ENCODE peak calls at places on chromosome 2, in seven cellular contexts. One of them, this sample, is unnamed.

GRCh38 chr2:172931256-172931894 is 144.3 kb upstream of the MAP3K20 start:
- DNase-seq in HuH-7.5: no peak
- DNase-seq in effector memory CD8-positive, alpha-beta T cell: no peak
- DNase-seq in epithelial cell of prostate: no peak
- DNase-seq in lung: no peak
- DNase-seq in adrenal gland: peak
- DNase-seq in activated CD8-positive, alpha-beta memory T cell treated with anti-CD3 and anti-CD28 coated beads, Interleukin-2, amount 50 U/mL, for 48 hours: no peak
- DNase-seq in this sample: no peak

GRCh38 chr2:139917723-139918384 is 1137.7 kb upstream of the NXPH2 start:
- DNase-seq in HuH-7.5: no peak
- DNase-seq in effector memory CD8-positive, alpha-beta T cell: no peak
- DNase-seq in epithelial cell of prostate: no peak
- DNase-seq in lung: no peak
- DNase-seq in adrenal gland: no peak
- DNase-seq in activated CD8-positive, alpha-beta memory T cell treated with anti-CD3 and anti-CD28 coated beads, Interleukin-2, amount 50 U/mL, for 48 hours: no peak
- DNase-seq in this sample: no peak

GRCh38 chr2:120489023-120489422 is 143.1 kb downstream of the INHBB start:
- DNase-seq in HuH-7.5: no peak
- DNase-seq in effector memory CD8-positive, alpha-beta T cell: no peak
- DNase-seq in epithelial cell of prostate: no peak
- DNase-seq in lung: no peak
- DNase-seq in adrenal gland: no peak
- DNase-seq in activated CD8-positive, alpha-beta memory T cell treated with anti-CD3 and anti-CD28 coated beads, Interleukin-2, amount 50 U/mL, for 48 hours: no peak
- DNase-seq in this sample: no peak

GRCh38 chr2:174473796-174474195 is 13.0 kb downstream of the GPR155 start:
- DNase-seq in HuH-7.5: no peak
- DNase-seq in effector memory CD8-positive, alpha-beta T cell: no peak
- DNase-seq in epithelial cell of prostate: no peak
- DNase-seq in lung: no peak
- DNase-seq in adrenal gland: no peak
- DNase-seq in activated CD8-positive, alpha-beta memory T cell treated with anti-CD3 and anti-CD28 coated beads, Interleukin-2, amount 50 U/mL, for 48 hours: no peak
- DNase-seq in this sample: no peak

GRCh38 chr2:3780477-3781402 is 77.4 kb downstream of the DCDC2C start:
- DNase-seq in HuH-7.5: peak
- DNase-seq in effector memory CD8-positive, alpha-beta T cell: no peak
- DNase-seq in epithelial cell of prostate: no peak
- DNase-seq in lung: peak
- DNase-seq in adrenal gland: peak
- DNase-seq in activated CD8-positive, alpha-beta memory T cell treated with anti-CD3 and anti-CD28 coated beads, Interleukin-2, amount 50 U/mL, for 48 hours: peak
- DNase-seq in this sample: no peak

GRCh38 chr2:75493230-75493629 is 67.5 kb downstream of the EVA1A start:
- DNase-seq in HuH-7.5: no peak
- DNase-seq in effector memory CD8-positive, alpha-beta T cell: no peak
- DNase-seq in epithelial cell of prostate: no peak
- DNase-seq in lung: no peak
- DNase-seq in adrenal gland: no peak
- DNase-seq in activated CD8-positive, alpha-beta memory T cell treated with anti-CD3 and anti-CD28 coated beads, Interleukin-2, amount 50 U/mL, for 48 hours: no peak
- DNase-seq in this sample: no peak

GRCh38 chr2:66748939-66749338 is 314.0 kb downstream of the MEIS1 start:
- DNase-seq in HuH-7.5: no peak
- DNase-seq in effector memory CD8-positive, alpha-beta T cell: no peak
- DNase-seq in epithelial cell of prostate: no peak
- DNase-seq in lung: no peak
- DNase-seq in adrenal gland: no peak
- DNase-seq in activated CD8-positive, alpha-beta memory T cell treated with anti-CD3 and anti-CD28 coated beads, Interleukin-2, amount 50 U/mL, for 48 hours: no peak
- DNase-seq in this sample: no peak

GRCh38 chr2:118672055-118672454 is 175.4 kb downstream of the EN1 start:
- DNase-seq in HuH-7.5: no peak
- DNase-seq in effector memory CD8-positive, alpha-beta T cell: no peak
- DNase-seq in epithelial cell of prostate: no peak
- DNase-seq in lung: no peak
- DNase-seq in adrenal gland: no peak
- DNase-seq in activated CD8-positive, alpha-beta memory T cell treated with anti-CD3 and anti-CD28 coated beads, Interleukin-2, amount 50 U/mL, for 48 hours: no peak
- DNase-seq in this sample: no peak

GRCh38 chr2:84181927-84182326 is 277.2 kb downstream of the SUCLG1 start:
- DNase-seq in HuH-7.5: no peak
- DNase-seq in effector memory CD8-positive, alpha-beta T cell: no peak
- DNase-seq in epithelial cell of prostate: no peak
- DNase-seq in lung: no peak
- DNase-seq in adrenal gland: no peak
- DNase-seq in activated CD8-positive, alpha-beta memory T cell treated with anti-CD3 and anti-CD28 coated beads, Interleukin-2, amount 50 U/mL, for 48 hours: no peak
- DNase-seq in this sample: no peak

GRCh38 chr2:9263388-9263787 is 56.8 kb downstream of the ASAP2 start:
- DNase-seq in HuH-7.5: no peak
- DNase-seq in effector memory CD8-positive, alpha-beta T cell: no peak
- DNase-seq in epithelial cell of prostate: no peak
- DNase-seq in lung: no peak
- DNase-seq in adrenal gland: no peak
- DNase-seq in activated CD8-positive, alpha-beta memory T cell treated with anti-CD3 and anti-CD28 coated beads, Interleukin-2, amount 50 U/mL, for 48 hours: no peak
- DNase-seq in this sample: no peak

GRCh38 chr2:180246281-180246680 is 239.2 kb upstream of the CWC22 start:
- DNase-seq in HuH-7.5: no peak
- DNase-seq in effector memory CD8-positive, alpha-beta T cell: no peak
- DNase-seq in epithelial cell of prostate: no peak
- DNase-seq in lung: no peak
- DNase-seq in adrenal gland: no peak
- DNase-seq in activated CD8-positive, alpha-beta memory T cell treated with anti-CD3 and anti-CD28 coated beads, Interleukin-2, amount 50 U/mL, for 48 hours: no peak
- DNase-seq in this sample: no peak

GRCh38 chr2:215542690-215543089 is 106.8 kb upstream of the FN1 start:
- DNase-seq in HuH-7.5: no peak
- DNase-seq in effector memory CD8-positive, alpha-beta T cell: no peak
- DNase-seq in epithelial cell of prostate: no peak
- DNase-seq in lung: no peak
- DNase-seq in adrenal gland: no peak
- DNase-seq in activated CD8-positive, alpha-beta memory T cell treated with anti-CD3 and anti-CD28 coated beads, Interleukin-2, amount 50 U/mL, for 48 hours: no peak
- DNase-seq in this sample: no peak

GRCh38 chr2:161052214-161052613 is 108.0 kb upstream of the TANK start:
- DNase-seq in HuH-7.5: no peak
- DNase-seq in effector memory CD8-positive, alpha-beta T cell: no peak
- DNase-seq in epithelial cell of prostate: no peak
- DNase-seq in lung: no peak
- DNase-seq in adrenal gland: no peak
- DNase-seq in activated CD8-positive, alpha-beta memory T cell treated with anti-CD3 and anti-CD28 coated beads, Interleukin-2, amount 50 U/mL, for 48 hours: no peak
- DNase-seq in this sample: no peak

GRCh38 chr2:68287580-68288441 is 31.9 kb downstream of the CNRIP1 start:
- DNase-seq in HuH-7.5: no peak
- DNase-seq in effector memory CD8-positive, alpha-beta T cell: no peak
- DNase-seq in epithelial cell of prostate: no peak
- DNase-seq in lung: no peak
- DNase-seq in adrenal gland: peak
- DNase-seq in activated CD8-positive, alpha-beta memory T cell treated with anti-CD3 and anti-CD28 coated beads, Interleukin-2, amount 50 U/mL, for 48 hours: no peak
- DNase-seq in this sample: no peak

GRCh38 chr2:43083710-43084698 is 142.4 kb downstream of the ZFP36L2 start:
- DNase-seq in HuH-7.5: no peak
- DNase-seq in effector memory CD8-positive, alpha-beta T cell: no peak
- DNase-seq in epithelial cell of prostate: peak
- DNase-seq in lung: no peak
- DNase-seq in adrenal gland: peak
- DNase-seq in activated CD8-positive, alpha-beta memory T cell treated with anti-CD3 and anti-CD28 coated beads, Interleukin-2, amount 50 U/mL, for 48 hours: no peak
- DNase-seq in this sample: no peak

GRCh38 chr2:118975133-118975532 is 33.1 kb downstream of the MARCO start:
- DNase-seq in HuH-7.5: no peak
- DNase-seq in effector memory CD8-positive, alpha-beta T cell: no peak
- DNase-seq in epithelial cell of prostate: no peak
- DNase-seq in lung: no peak
- DNase-seq in adrenal gland: no peak
- DNase-seq in activated CD8-positive, alpha-beta memory T cell treated with anti-CD3 and anti-CD28 coated beads, Interleukin-2, amount 50 U/mL, for 48 hours: no peak
- DNase-seq in this sample: peak

GRCh38 chr2:37349376-37349775 is 4.9 kb downstream of the QPCT start:
- DNase-seq in HuH-7.5: no peak
- DNase-seq in effector memory CD8-positive, alpha-beta T cell: no peak
- DNase-seq in epithelial cell of prostate: no peak
- DNase-seq in lung: no peak
- DNase-seq in adrenal gland: no peak
- DNase-seq in activated CD8-positive, alpha-beta memory T cell treated with anti-CD3 and anti-CD28 coated beads, Interleukin-2, amount 50 U/mL, for 48 hours: no peak
- DNase-seq in this sample: no peak

GRCh38 chr2:74439373-74440004 is 2.2 kb downstream of the RTKN start:
- DNase-seq in HuH-7.5: no peak
- DNase-seq in effector memory CD8-positive, alpha-beta T cell: no peak
- DNase-seq in epithelial cell of prostate: no peak
- DNase-seq in lung: no peak
- DNase-seq in adrenal gland: no peak
- DNase-seq in activated CD8-positive, alpha-beta memory T cell treated with anti-CD3 and anti-CD28 coated beads, Interleukin-2, amount 50 U/mL, for 48 hours: no peak
- DNase-seq in this sample: no peak

GRCh38 chr2:134261398-134262131 is 7.7 kb downstream of the MGAT5 start:
- DNase-seq in HuH-7.5: no peak
- DNase-seq in effector memory CD8-positive, alpha-beta T cell: no peak
- DNase-seq in epithelial cell of prostate: no peak
- DNase-seq in lung: no peak
- DNase-seq in adrenal gland: no peak
- DNase-seq in activated CD8-positive, alpha-beta memory T cell treated with anti-CD3 and anti-CD28 coated beads, Interleukin-2, amount 50 U/mL, for 48 hours: no peak
- DNase-seq in this sample: no peak

GRCh38 chr2:118224888-118225264 is 136.6 kb downstream of the INSIG2 start:
- DNase-seq in HuH-7.5: no peak
- DNase-seq in effector memory CD8-positive, alpha-beta T cell: no peak
- DNase-seq in epithelial cell of prostate: no peak
- DNase-seq in lung: no peak
- DNase-seq in adrenal gland: no peak
- DNase-seq in activated CD8-positive, alpha-beta memory T cell treated with anti-CD3 and anti-CD28 coated beads, Interleukin-2, amount 50 U/mL, for 48 hours: no peak
- DNase-seq in this sample: no peak

GRCh38 chr2:102892693-102893290 is 131.0 kb downstream of the TMEM182 start:
- DNase-seq in HuH-7.5: no peak
- DNase-seq in effector memory CD8-positive, alpha-beta T cell: no peak
- DNase-seq in epithelial cell of prostate: no peak
- DNase-seq in lung: no peak
- DNase-seq in adrenal gland: no peak
- DNase-seq in activated CD8-positive, alpha-beta memory T cell treated with anti-CD3 and anti-CD28 coated beads, Interleukin-2, amount 50 U/mL, for 48 hours: no peak
- DNase-seq in this sample: no peak

GRCh38 chr2:26477911-26478253 is at the start of gene OTOF:
- DNase-seq in HuH-7.5: no peak
- DNase-seq in effector memory CD8-positive, alpha-beta T cell: no peak
- DNase-seq in epithelial cell of prostate: no peak
- DNase-seq in lung: no peak
- DNase-seq in adrenal gland: peak
- DNase-seq in activated CD8-positive, alpha-beta memory T cell treated with anti-CD3 and anti-CD28 coated beads, Interleukin-2, amount 50 U/mL, for 48 hours: no peak
- DNase-seq in this sample: no peak

GRCh38 chr2:127526940-127527804 is 883 bp upstream of the IWS1 start:
- DNase-seq in HuH-7.5: peak
- DNase-seq in effector memory CD8-positive, alpha-beta T cell: no peak
- DNase-seq in epithelial cell of prostate: peak
- DNase-seq in lung: no peak
- DNase-seq in adrenal gland: no peak
- DNase-seq in activated CD8-positive, alpha-beta memory T cell treated with anti-CD3 and anti-CD28 coated beads, Interleukin-2, amount 50 U/mL, for 48 hours: peak
- DNase-seq in this sample: no peak

GRCh38 chr2:125822746-125823145 is 833.2 kb upstream of the GYPC start:
- DNase-seq in HuH-7.5: no peak
- DNase-seq in effector memory CD8-positive, alpha-beta T cell: no peak
- DNase-seq in epithelial cell of prostate: no peak
- DNase-seq in lung: no peak
- DNase-seq in adrenal gland: no peak
- DNase-seq in activated CD8-positive, alpha-beta memory T cell treated with anti-CD3 and anti-CD28 coated beads, Interleukin-2, amount 50 U/mL, for 48 hours: no peak
- DNase-seq in this sample: no peak

GRCh38 chr2:113203901-113204519 is 30.2 kb downstream of the PSD4 start:
- DNase-seq in HuH-7.5: peak
- DNase-seq in effector memory CD8-positive, alpha-beta T cell: peak
- DNase-seq in epithelial cell of prostate: no peak
- DNase-seq in lung: peak
- DNase-seq in adrenal gland: peak
- DNase-seq in activated CD8-positive, alpha-beta memory T cell treated with anti-CD3 and anti-CD28 coated beads, Interleukin-2, amount 50 U/mL, for 48 hours: peak
- DNase-seq in this sample: no peak

GRCh38 chr2:29033172-29033571 is 41.2 kb downstream of the PCARE start:
- DNase-seq in HuH-7.5: peak
- DNase-seq in effector memory CD8-positive, alpha-beta T cell: no peak
- DNase-seq in epithelial cell of prostate: no peak
- DNase-seq in lung: no peak
- DNase-seq in adrenal gland: no peak
- DNase-seq in activated CD8-positive, alpha-beta memory T cell treated with anti-CD3 and anti-CD28 coated beads, Interleukin-2, amount 50 U/mL, for 48 hours: no peak
- DNase-seq in this sample: no peak

GRCh38 chr2:213152065-213152794 is 818 bp upstream of the IKZF2 start:
- DNase-seq in HuH-7.5: peak
- DNase-seq in effector memory CD8-positive, alpha-beta T cell: peak
- DNase-seq in epithelial cell of prostate: no peak
- DNase-seq in lung: peak
- DNase-seq in adrenal gland: peak
- DNase-seq in activated CD8-positive, alpha-beta memory T cell treated with anti-CD3 and anti-CD28 coated beads, Interleukin-2, amount 50 U/mL, for 48 hours: peak
- DNase-seq in this sample: peak

GRCh38 chr2:83594841-83595720 is 864.0 kb downstream of the SUCLG1 start:
- DNase-seq in HuH-7.5: no peak
- DNase-seq in effector memory CD8-positive, alpha-beta T cell: no peak
- DNase-seq in epithelial cell of prostate: no peak
- DNase-seq in lung: no peak
- DNase-seq in adrenal gland: no peak
- DNase-seq in activated CD8-positive, alpha-beta memory T cell treated with anti-CD3 and anti-CD28 coated beads, Interleukin-2, amount 50 U/mL, for 48 hours: no peak
- DNase-seq in this sample: no peak

GRCh38 chr2:76749858-76750257 is 772.3 kb downstream of the LRRTM4 start:
- DNase-seq in HuH-7.5: no peak
- DNase-seq in effector memory CD8-positive, alpha-beta T cell: no peak
- DNase-seq in epithelial cell of prostate: no peak
- DNase-seq in lung: no peak
- DNase-seq in adrenal gland: no peak
- DNase-seq in activated CD8-positive, alpha-beta memory T cell treated with anti-CD3 and anti-CD28 coated beads, Interleukin-2, amount 50 U/mL, for 48 hours: no peak
- DNase-seq in this sample: no peak

GRCh38 chr2:213216461-213216860 is 65.0 kb upstream of the IKZF2 start:
- DNase-seq in HuH-7.5: no peak
- DNase-seq in effector memory CD8-positive, alpha-beta T cell: no peak
- DNase-seq in epithelial cell of prostate: peak
- DNase-seq in lung: no peak
- DNase-seq in adrenal gland: no peak
- DNase-seq in activated CD8-positive, alpha-beta memory T cell treated with anti-CD3 and anti-CD28 coated beads, Interleukin-2, amount 50 U/mL, for 48 hours: no peak
- DNase-seq in this sample: no peak